ENCODE peak calls at places on chromosomes 12 and 14, in five cellular contexts. Y, W, H, U and K are unnamed samples.

GRCh38 chr12:59904874-59905521 is 309.2 kb downstream of the SLC16A7 start:
- DNase-seq in Y (no peak), W (no peak), U (no peak), H (no peak), K (no peak)

GRCh38 chr12:94099191-94099983 is 49.0 kb upstream of the PLXNC1 start:
- DNase-seq in Y (no peak), U (no peak), H (no peak), W (no peak), K (no peak)

GRCh38 chr12:15754233-15754632 is 35.0 kb downstream of the EPS8 start:
- DNase-seq in Y (no peak), U (no peak), H (no peak), W (no peak), K (no peak)

GRCh38 chr12:106229036-106229591 is 18.7 kb downstream of the CKAP4 start:
- DNase-seq in Y (no peak), H (no peak), U (no peak), W (no peak), K (no peak)

GRCh38 chr12:4282892-4283511 is 9.4 kb downstream of the CCND2 start:
- DNase-seq in W (no peak), U (no peak), H (no peak), Y (no peak), K (no peak)

GRCh38 chr12:97005174-97005573 is 98.1 kb downstream of the NEDD1 start:
- DNase-seq in Y (no peak), H (no peak), U (no peak), W (no peak), K (no peak)

GRCh38 chr12:105256921-105257320 is 20.9 kb upstream of the APPL2 start:
- DNase-seq in U (no peak), Y (no peak), W (no peak), H (no peak), K (no peak)

GRCh38 chr14:67360469-67361206 is 510 bp downstream of the EIF2S1 start:
- DNase-seq in Y (no peak), W (no peak), U (no peak), H (no peak), K (no peak)

GRCh38 chr12:75661927-75662326 is 150.5 kb upstream of the KRR1 start:
- DNase-seq in W (no peak), H (no peak), U (no peak), Y (no peak), K (no peak)

GRCh38 chr12:113396828-113397496 is 6.7 kb downstream of the SDS start:
- DNase-seq in W (no peak), H (no peak), Y (no peak), U (no peak), K (no peak)

GRCh38 chr14:78530078-78530477 is 359.9 kb downstream of the NRXN3 start:
- DNase-seq in Y (peak; percentile 5), U (peak; percentile 88), W (no peak), H (peak; percentile 48), K (no peak)

GRCh38 chr14:98189077-98189476 is 1082.9 kb downstream of the BCL11B start:
- DNase-seq in H (no peak), U (no peak), W (no peak), Y (no peak), K (no peak)

GRCh38 chr14:68630611-68631013 is 162.3 kb downstream of the ZFP36L1 start:
- DNase-seq in W (no peak), H (no peak), Y (peak; percentile 54), U (no peak), K (no peak)

GRCh38 chr12:4431436-4431835 is 14.2 kb downstream of the FGF6 start:
- DNase-seq in H (no peak), Y (no peak), W (no peak), U (no peak), K (no peak)

GRCh38 chr12:46214668-46215429 is 54.0 kb downstream of the SLC38A1 start:
- DNase-seq in U (no peak), W (peak; percentile 68), H (peak; percentile 85), Y (peak; percentile 44), K (no peak)

GRCh38 chr12:3077572-3078081 is 448 bp downstream of the TSPAN9 start:
- DNase-seq in Y (peak; percentile 21), U (no peak), H (no peak), W (no peak), K (no peak)

GRCh38 chr14:94591073-94591472 is 9.8 kb downstream of the SERPINA5 start:
- DNase-seq in W (no peak), Y (no peak), H (no peak), U (no peak), K (no peak)

DNA sequence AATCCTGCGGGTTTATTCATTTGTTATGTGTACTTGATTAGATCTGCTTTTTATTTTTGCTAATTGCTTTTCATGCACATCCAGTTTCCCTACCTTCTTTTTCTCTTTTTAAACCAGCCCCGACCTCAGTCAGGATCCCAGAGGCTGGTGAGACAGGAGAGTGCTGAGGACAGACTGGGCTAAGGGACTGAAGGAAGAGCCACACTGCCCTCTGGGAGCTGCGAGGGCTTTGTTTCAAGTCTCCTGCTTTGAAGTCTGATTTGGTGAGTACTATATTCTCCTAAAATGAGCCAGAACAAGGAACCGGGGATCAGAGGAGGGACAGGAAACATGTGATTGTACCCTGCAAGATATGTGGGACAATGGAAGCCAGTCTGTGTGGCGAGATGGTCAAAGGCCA is 23.9 kb downstream of the PRICKLE1 start:
- DNase-seq in H (no peak), Y (no peak), U (peak; percentile 20), W (no peak), K (no peak)
- TF ChIP-seq CTCF in H (no peak), Y (no peak), U (peak; percentile 18), W (no peak), K (no peak)

GRCh38 chr12:6554990-6555691 is 701 bp downstream of the IFFO1 start:
- DNase-seq in H (no peak), W (no peak), U (peak; percentile 23), Y (no peak), K (no peak)

GRCh38 chr12:6554168-6554989 is 1.5 kb downstream of the IFFO1 start:
- DNase-seq in U (peak; percentile 93), Y (peak; percentile 78), H (peak; percentile 91), W (peak; percentile 66), K (no peak)

GRCh38 chr12:6551496-6552139 is 4.2 kb downstream of the IFFO1 start:
- DNase-seq in Y (no peak), W (no peak), U (no peak), H (no peak), K (no peak)

GRCh38 chr12:6552140-6552551 is 3.7 kb downstream of the IFFO1 start:
- DNase-seq in H (no peak), U (no peak), W (no peak), Y (no peak), K (no peak)

DNA sequence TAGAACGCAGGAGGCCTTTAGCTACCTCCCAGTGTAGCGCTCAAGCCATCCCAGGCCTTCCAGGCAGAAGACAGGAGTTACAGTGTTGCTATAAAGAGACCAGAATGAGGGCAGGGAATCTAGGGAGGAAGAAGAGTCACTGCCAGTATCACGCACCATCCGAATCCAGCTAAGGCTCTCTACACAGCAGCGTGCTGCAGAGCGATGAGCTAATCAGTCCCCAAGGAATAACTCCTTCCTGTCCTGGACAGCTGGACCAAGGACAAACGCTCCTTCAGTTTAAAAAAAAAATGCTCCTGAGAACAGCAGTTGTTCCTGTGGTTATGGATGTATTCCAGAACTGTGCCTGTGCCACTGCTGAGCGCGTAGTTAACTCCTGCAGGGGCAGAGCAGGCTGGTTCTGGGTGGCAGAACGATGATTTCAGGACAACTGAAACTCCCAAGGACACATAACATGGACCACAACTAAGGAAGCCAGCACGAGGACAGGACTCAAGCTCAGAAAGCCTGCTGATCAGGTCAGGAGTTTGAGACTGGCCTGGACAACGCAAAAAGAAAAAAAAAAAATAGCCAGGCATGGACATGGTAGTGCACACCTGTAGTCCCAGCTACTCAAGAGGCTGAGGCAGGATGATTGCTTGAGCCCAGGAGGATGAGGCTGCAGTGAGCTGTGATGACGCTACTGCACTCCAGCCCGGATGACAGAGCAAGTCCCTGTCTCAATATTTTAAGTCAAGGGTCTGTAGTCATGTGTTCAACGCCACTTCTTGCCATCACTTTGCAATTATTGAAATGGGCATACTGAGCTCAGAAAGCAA is 2.6 kb downstream of the IFFO1 start:
- DNase-seq in W (no peak), U (no peak), Y (no peak), H (no peak), K (no peak)
- TF ChIP-seq CTCF in W (no peak), U (no peak), Y (no peak), H (no peak), K (no peak)

GRCh38 chr12:85029456-85029855 is 6.6 kb downstream of the TSPAN19 start:
- DNase-seq in W (no peak), Y (no peak), U (peak; percentile 61), H (peak; percentile 1), K (no peak)
- TF ChIP-seq CTCF in W (peak; percentile 25), Y (peak; percentile 60), U (peak; percentile 76), H (peak; percentile 11), K (peak; percentile 84)

GRCh38 chr14:96582995-96583394 is 80.8 kb downstream of the PAPOLA start:
- DNase-seq in Y (no peak), H (no peak), W (no peak), U (no peak), K (no peak)

GRCh38 chr14:96585672-96586013 is 83.5 kb downstream of the PAPOLA start:
- DNase-seq in U (no peak), H (no peak), Y (no peak), W (no peak), K (no peak)

GRCh38 chr14:96584907-96585671 is 82.9 kb downstream of the PAPOLA start:
- DNase-seq in U (no peak), H (no peak), Y (no peak), W (no peak), K (no peak)

GRCh38 chr14:96583605-96584041 is 81.4 kb downstream of the PAPOLA start:
- DNase-seq in U (no peak), H (no peak), W (no peak), Y (no peak), K (no peak)

DNA sequence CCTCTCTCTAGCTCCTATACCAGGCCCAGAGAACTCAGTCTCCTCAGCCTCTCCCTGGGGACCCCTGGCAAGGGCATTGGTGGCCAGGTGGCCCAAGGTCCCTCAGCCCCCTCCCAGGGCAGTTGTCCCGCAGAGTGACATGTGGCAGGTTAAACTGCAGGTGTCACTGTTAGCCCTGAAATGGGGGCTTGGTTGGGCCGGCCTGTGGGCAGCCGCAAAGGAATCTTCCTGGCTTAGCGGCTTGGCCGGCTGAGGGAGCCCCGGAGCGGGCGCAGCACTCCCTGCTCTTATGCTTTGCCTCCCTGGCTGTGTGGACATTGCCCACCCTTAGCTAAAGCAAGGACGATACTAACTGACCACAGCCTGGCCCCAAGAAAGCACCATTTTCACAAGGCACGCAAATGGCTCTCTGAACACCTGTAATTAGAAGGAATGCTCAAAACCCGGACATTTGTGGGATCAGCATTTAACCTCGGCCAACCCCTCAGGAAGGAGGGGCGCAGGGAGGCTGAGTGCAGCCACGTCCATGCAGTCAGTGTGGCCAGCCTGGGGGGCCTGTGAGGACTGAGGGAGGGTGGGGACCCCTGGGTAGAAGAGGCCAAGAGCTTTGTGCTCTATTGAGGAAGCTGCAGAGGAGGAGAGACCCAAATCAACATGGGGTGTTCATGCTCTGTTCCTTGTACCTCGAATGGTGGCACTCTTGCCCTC is 82.2 kb downstream of the PAPOLA start:
- DNase-seq in U (peak; percentile 93), H (peak; percentile 72), Y (peak; percentile 46), W (peak; percentile 41), K (peak; percentile 79)
- TF ChIP-seq CTCF in U (peak; percentile 88), H (peak; percentile 53), Y (peak; percentile 31), W (peak; percentile 76), K (peak; percentile 86)